ENCODE peak calls at places on chromosomes 3 and 15, in five cellular contexts. I, J, E, Q and P are unnamed samples.

GRCh38 chr3:52198643-52199608 is 966 bp downstream of the ALAS1 start:
- DNase-seq in I (no peak), J (no peak), E (no peak), Q (no peak), P (no peak)

GRCh38 chr15:66858423-66859207 is 156.6 kb downstream of the SMAD6 start:
- DNase-seq in I (no peak), J (no peak), E (no peak), Q (no peak), P (no peak)

GRCh38 chr3:134134240-134134639 is 104.5 kb upstream of the SLCO2A1 start:
- DNase-seq in I (no peak), J (no peak), E (no peak), Q (no peak), P (no peak)

GRCh38 chr3:24185738-24186384 is 240.8 kb downstream of the NR1D2 start:
- DNase-seq in I (no peak), J (no peak), E (peak), Q (peak), P (peak)

GRCh38 chr3:112646623-112647022 is 5.7 kb upstream of the CCDC80 start:
- DNase-seq in I (no peak), J (no peak), E (peak), Q (no peak), P (no peak)

GRCh38 chr3:149566296-149566945 is 91.4 kb downstream of the WWTR1 start:
- DNase-seq in I (no peak), J (no peak), E (no peak), Q (peak), P (no peak)

GRCh38 chr15:92166751-92167412 is 226.8 kb upstream of the ST8SIA2 start:
- DNase-seq in I (no peak), J (no peak), E (no peak), Q (no peak), P (no peak)

GRCh38 chr15:34439878-34440277 is 2.3 kb upstream of the GOLGA8A start:
- DNase-seq in I (no peak), J (no peak), E (no peak), Q (no peak), P (no peak)

GRCh38 chr15:85116494-85116893 is 134.8 kb downstream of the PDE8A start:
- DNase-seq in I (no peak), J (no peak), E (no peak), Q (no peak), P (no peak)

GRCh38 chr15:63363292-63363691 is 18.4 kb downstream of the CA12 start:
- DNase-seq in I (no peak), J (no peak), E (no peak), Q (no peak), P (no peak)

GRCh38 chr3:38805765-38806386 is 10.1 kb downstream of the SCN10A start:
- DNase-seq in I (no peak), J (no peak), E (peak), Q (peak), P (no peak)

GRCh38 chr3:115577000-115577399 is 46.3 kb upstream of the GAP43 start:
- DNase-seq in I (no peak), J (no peak), E (no peak), Q (no peak), P (no peak)

GRCh38 chr3:106399208-106399607 is 530.4 kb upstream of the CBLB start:
- DNase-seq in I (no peak), J (no peak), E (no peak), Q (no peak), P (no peak)

GRCh38 chr3:183892610-183893214 is 8.0 kb upstream of the PARL start:
- DNase-seq in I (no peak), J (no peak), E (no peak), Q (no peak), P (no peak)

GRCh38 chr15:47717036-47717611 is at the start of gene SEMA6D:
- DNase-seq in I (peak), J (no peak), E (peak), Q (peak), P (no peak)

GRCh38 chr3:168431436-168431835 is 335.7 kb upstream of the GOLIM4 start:
- DNase-seq in I (no peak), J (no peak), E (no peak), Q (no peak), P (no peak)